ENCODE peak calls at places on chromosomes 7 and 10, in eight cellular contexts. V, P, F, Y, W, Z, J and N are unnamed samples.

GRCh38 chr7:93958216-93958615 is 36.7 kb downstream of the GNG11 start:
- DNase-seq in V (no peak), P (no peak), F (no peak), Y (peak; percentile 56), W (no peak), Z (no peak), J (no peak), N (no peak)

GRCh38 chr10:15585303-15585715 is 134.4 kb downstream of the ITGA8 start:
- DNase-seq in V (peak; percentile 87), P (no peak), F (no peak), Y (peak; percentile 40), W (peak; percentile 60), Z (no peak), J (no peak), N (no peak)

GRCh38 chr7:64469673-64470072 is 93.2 kb downstream of the ZNF680 start:
- DNase-seq in V (no peak), P (no peak), F (no peak), Y (no peak), W (no peak), Z (no peak), J (no peak), N (no peak)

GRCh38 chr7:92246363-92247101 is 758 bp downstream of the ANKIB1 start:
- DNase-seq in V (peak; percentile 47), P (peak; percentile 24), F (no peak), Y (peak; percentile 25), W (peak; percentile 31), Z (peak; percentile 6), J (no peak), N (peak; percentile 36)

GRCh38 chr10:71814923-71815411 is 36.1 kb downstream of the PSAP start:
- DNase-seq in V (no peak), P (no peak), F (no peak), Y (no peak), W (no peak), Z (no peak), J (no peak), N (no peak)

GRCh38 chr7:83648464-83649241 is at the start of gene SEMA3E:
- DNase-seq in V (no peak), P (peak; percentile 29), F (no peak), Y (no peak), W (peak; percentile 61), Z (no peak), J (no peak), N (no peak)

GRCh38 chr10:114380060-114380459 is 24.2 kb downstream of the AFAP1L2 start:
- DNase-seq in V (no peak), P (peak; percentile 18), F (no peak), Y (no peak), W (no peak), Z (no peak), J (no peak), N (no peak)

GRCh38 chr10:109205929-109206585 is 717.3 kb downstream of the XPNPEP1 start:
- DNase-seq in V (no peak), P (peak; percentile 11), F (no peak), Y (peak; percentile 90), W (peak; percentile 49), Z (no peak), J (peak; percentile 44), N (no peak)

GRCh38 chr7:17041324-17041723 is 159.5 kb upstream of the AGR3 start:
- DNase-seq in V (peak; percentile 73), P (peak; percentile 38), F (no peak), Y (peak; percentile 88), W (no peak), Z (no peak), J (peak; percentile 65), N (no peak)

GRCh38 chr7:2000801-2001321 is 231.9 kb downstream of the MAD1L1 start:
- DNase-seq in V (no peak), P (no peak), F (no peak), Y (no peak), W (no peak), Z (no peak), J (no peak), N (no peak)

GRCh38 chr7:43148161-43148731 is 35.8 kb downstream of the HECW1 start:
- DNase-seq in V (no peak), P (peak; percentile 26), F (no peak), Y (no peak), W (no peak), Z (no peak), J (no peak), N (no peak)

GRCh38 chr10:80144302-80145131 is 12.0 kb downstream of the PLAC9 start:
- DNase-seq in V (peak; percentile 82), P (peak; percentile 72), F (peak; percentile 15), Y (no peak), W (no peak), Z (no peak), J (no peak), N (no peak)

GRCh38 chr10:78738457-78738856 is 330.3 kb upstream of the ZMIZ1 start:
- DNase-seq in V (no peak), P (no peak), F (no peak), Y (no peak), W (no peak), Z (no peak), J (no peak), N (no peak)

GRCh38 chr10:33336606-33337334 is 2.3 kb upstream of the NRP1 start:
- DNase-seq in V (no peak), P (no peak), F (no peak), Y (no peak), W (peak; percentile 53), Z (no peak), J (no peak), N (no peak)

GRCh38 chr10:43209064-43209455 is 57.8 kb downstream of the RASGEF1A start:
- DNase-seq in V (no peak), P (no peak), F (no peak), Y (no peak), W (no peak), Z (no peak), J (no peak), N (no peak)

GRCh38 chr7:135147899-135148721 is at the start of gene TMEM140:
- DNase-seq in V (peak; percentile 75), P (peak; percentile 81), F (no peak), Y (peak; percentile 42), W (peak; percentile 76), Z (no peak), J (no peak), N (peak; percentile 16)

GRCh38 chr7:4271716-4272015 is 410.4 kb upstream of the FOXK1 start:
- DNase-seq in V (no peak), P (no peak), F (no peak), Y (no peak), W (no peak), Z (no peak), J (no peak), N (no peak)

GRCh38 chr10:317219-317868 is 182.1 kb downstream of the ZMYND11 start:
- DNase-seq in V (no peak), P (no peak), F (no peak), Y (no peak), W (no peak), Z (no peak), J (peak; percentile 74), N (no peak)

GRCh38 chr10:54081950-54082349 is 719.1 kb downstream of the PCDH15 start:
- DNase-seq in V (no peak), P (no peak), F (no peak), Y (no peak), W (no peak), Z (no peak), J (no peak), N (no peak)

GRCh38 chr10:112843623-112844022 is 106.4 kb upstream of the TCF7L2 start:
- DNase-seq in V (peak; percentile 67), P (no peak), F (no peak), Y (no peak), W (no peak), Z (no peak), J (no peak), N (no peak)

GRCh38 chr7:154409703-154410311 is 357.6 kb downstream of the DPP6 start:
- DNase-seq in V (peak; percentile 18), P (peak; percentile 35), F (no peak), Y (peak; percentile 11), W (peak; percentile 77), Z (no peak), J (no peak), N (no peak)

GRCh38 chr7:51315393-51316261 is 982 bp downstream of the COBL start:
- DNase-seq in V (no peak), P (peak; percentile 91), F (no peak), Y (no peak), W (peak; percentile 89), Z (no peak), J (no peak), N (no peak)

GRCh38 chr10:43404675-43405221 is 4.2 kb downstream of the HNRNPF start:
- DNase-seq in V (peak; percentile 81), P (no peak), F (no peak), Y (no peak), W (no peak), Z (no peak), J (no peak), N (no peak)

GRCh38 chr10:89241491-89242339 is 9.9 kb downstream of the LIPA start:
- DNase-seq in V (no peak), P (peak; percentile 5), F (no peak), Y (no peak), W (no peak), Z (no peak), J (no peak), N (no peak)

GRCh38 chr7:90262438-90262837 is 17.5 kb downstream of the CFAP69 start:
- DNase-seq in V (peak; percentile 69), P (peak; percentile 61), F (no peak), Y (peak; percentile 46), W (peak; percentile 38), Z (no peak), J (no peak), N (no peak)

GRCh38 chr10:113680172-113681111 is 730 bp downstream of the CASP7 start:
- DNase-seq in V (peak; percentile 76), P (peak; percentile 33), F (no peak), Y (peak; percentile 87), W (peak; percentile 48), Z (peak; percentile 28), J (peak; percentile 37), N (no peak)

GRCh38 chr7:51255536-51256243 is 60.9 kb downstream of the COBL start:
- DNase-seq in V (no peak), P (no peak), F (no peak), Y (peak; percentile 69), W (no peak), Z (no peak), J (no peak), N (no peak)

GRCh38 chr7:39336457-39336856 is 229.7 kb upstream of the YAE1 start:
- DNase-seq in V (no peak), P (no peak), F (no peak), Y (no peak), W (peak; percentile 8), Z (no peak), J (no peak), N (no peak)

GRCh38 chr10:59724098-59724938 is 14.7 kb upstream of the SLC16A9 start:
- DNase-seq in V (no peak), P (peak; percentile 22), F (no peak), Y (no peak), W (no peak), Z (no peak), J (no peak), N (no peak)